ENCODE peak calls at places on chromosomes 6 and 20, in nine cellular contexts. Q is retina; D is activated T-cell treated with anti-CD3 and anti-CD28 coated beads, Interleukin-2, amount 50 U/mL, for 72 hours; H is left cardiac atrium; I is substantia nigra; X is HCEC 1CT; E is activated T-helper 1 cell treated with Interleukin-2 at 50 U/mL for 16 hours; L is natural killer cell; J is H7. O is an unnamed sample.
A peak's percentile ranks its signal among the peaks of the same experiment; 100 is the strongest.

GRCh38 chr20:49228676-49229075 is 9.5 kb downstream of the DDX27 start:
- DNase-seq in Q (no peak), X (no peak), J (no peak), D (no peak), I (no peak), E (no peak), H (no peak), L (no peak), O (no peak)

GRCh38 chr20:59770270-59770669 is 163.2 kb downstream of the SYCP2 start:
- DNase-seq in E (no peak), X (no peak), Q (no peak), L (no peak), H (no peak), I (no peak), J (peak; percentile 87), D (no peak), O (no peak)

GRCh38 chr6:112010328-112010727 is 43.6 kb upstream of the CCN6 start:
- DNase-seq in H (no peak), L (no peak), E (no peak), I (no peak), D (no peak), Q (no peak), X (peak; percentile 46), J (no peak), O (no peak)

GRCh38 chr6:40504274-40504673 is 82.9 kb downstream of the LRFN2 start:
- DNase-seq in X (no peak), Q (no peak), E (no peak), H (no peak), I (no peak), J (no peak), D (no peak), L (no peak), O (no peak)

GRCh38 chr6:8215631-8216030 is 113.3 kb upstream of the EEF1E1 start:
- DNase-seq in E (no peak), X (no peak), D (no peak), L (no peak), Q (no peak), H (no peak), J (no peak), I (no peak), O (no peak)

GRCh38 chr6:3578981-3579380 is 122.1 kb upstream of the SLC22A23 start:
- DNase-seq in X (no peak), L (no peak), D (no peak), J (no peak), H (no peak), I (no peak), Q (no peak), E (no peak), O (no peak)

GRCh38 chr6:154367839-154368695 is 11.5 kb upstream of the IPCEF1 start:
- DNase-seq in E (no peak), D (no peak), J (no peak), Q (no peak), I (no peak), L (no peak), X (no peak), H (no peak), O (no peak)

GRCh38 chr20:43909720-43910119 is 4.9 kb upstream of the TOX2 start:
- DNase-seq in J (no peak), Q (no peak), D (no peak), X (no peak), H (no peak), L (no peak), E (no peak), I (no peak), O (no peak)

GRCh38 chr6:35710241-35710847 is 21.6 kb upstream of the FKBP5 start:
- DNase-seq in X (no peak), L (no peak), I (no peak), Q (no peak), D (peak; percentile 49), J (no peak), H (no peak), E (no peak), O (no peak)

GRCh38 chr6:132687306-132687705 is 26.5 kb downstream of the VNN1 start:
- DNase-seq in L (no peak), J (no peak), X (peak; percentile 62), E (no peak), D (no peak), Q (no peak), H (no peak), I (no peak), O (no peak)

GRCh38 chr20:36154696-36155628 is at the start of gene EPB41L1:
- DNase-seq in D (no peak), X (no peak), Q (peak; percentile 76), I (peak; percentile 64), H (no peak), L (no peak), J (no peak), E (no peak), O (peak; percentile 51)

GRCh38 chr20:53857723-53858236 is 212.6 kb downstream of the BCAS1 start:
- DNase-seq in H (peak; percentile 45), J (peak; percentile 38), D (no peak), Q (peak; percentile 62), L (no peak), I (no peak), E (no peak), X (no peak), O (no peak)

O was measured in lower lobe of right lung.